ENCODE peak calls at places on chromosomes 6 and 20, in eight cellular contexts. R, N, J, L, E, M, T and C are unnamed samples.

GRCh38 chr6:108748063-108748462 is 100.2 kb upstream of the ARMC2 start:
- DNase-seq in R (peak), N (no peak), J (no peak), L (no peak), E (no peak), M (no peak), T (no peak), C (peak)

GRCh38 chr6:40436685-40437604 is 150.2 kb downstream of the LRFN2 start:
- DNase-seq in R (peak), N (no peak), J (no peak), L (no peak), E (no peak), M (no peak), T (no peak), C (peak)

GRCh38 chr6:52390361-52390727 is 28.4 kb downstream of the PAQR8 start:
- DNase-seq in R (peak), N (peak), J (no peak), L (no peak), E (no peak), M (no peak), T (no peak), C (peak)

GRCh38 chr6:7317538-7317937 is 4.5 kb upstream of the SSR1 start:
- DNase-seq in R (no peak), N (no peak), J (no peak), L (no peak), E (no peak), M (no peak), T (no peak), C (no peak)

GRCh38 chr6:113713665-113714064 is 143.5 kb upstream of the MARCKS start:
- DNase-seq in R (no peak), N (no peak), J (no peak), L (no peak), E (no peak), M (no peak), T (no peak), C (no peak)

GRCh38 chr20:63567382-63568169 is 6.5 kb downstream of the HELZ2 start:
- DNase-seq in R (no peak), N (no peak), J (no peak), L (no peak), E (no peak), M (peak), T (peak), C (no peak)

GRCh38 chr20:44398303-44398702 is 42.8 kb downstream of the HNF4A start:
- DNase-seq in R (peak), N (no peak), J (no peak), L (no peak), E (no peak), M (no peak), T (no peak), C (peak)

GRCh38 chr20:14865169-14865568 is 527.8 kb upstream of the FLRT3 start:
- DNase-seq in R (peak), N (no peak), J (no peak), L (no peak), E (no peak), M (no peak), T (no peak), C (peak)

GRCh38 chr6:41594326-41594725 is 43.9 kb upstream of the MDFI start:
- DNase-seq in R (no peak), N (no peak), J (no peak), L (no peak), E (no peak), M (no peak), T (no peak), C (no peak)

GRCh38 chr6:115271001-115271400 is 789.7 kb downstream of the FRK start:
- DNase-seq in R (no peak), N (no peak), J (no peak), L (no peak), E (no peak), M (no peak), T (no peak), C (no peak)

GRCh38 chr6:146850238-146850896 is 251.6 kb downstream of the ADGB start:
- DNase-seq in R (no peak), N (no peak), J (no peak), L (no peak), E (no peak), M (no peak), T (peak), C (peak)

GRCh38 chr6:44073612-44074382 is 53.5 kb downstream of the MRPL14 start:
- DNase-seq in R (no peak), N (no peak), J (no peak), L (no peak), E (no peak), M (no peak), T (peak), C (no peak)

GRCh38 chr6:169968541-169969270 is 217.3 kb downstream of the ERMARD start:
- DNase-seq in R (no peak), N (no peak), J (no peak), L (peak), E (no peak), M (no peak), T (no peak), C (no peak)

GRCh38 chr6:136035378-136036070 is 184.0 kb downstream of the PDE7B start:
- DNase-seq in R (no peak), N (no peak), J (no peak), L (no peak), E (no peak), M (no peak), T (no peak), C (peak)